ENCODE peak calls at places on chromosomes 4 and X, in seven cellular contexts. L is hepatocyte, J is left lung, I is body of pancreas, K is Panc1, M is pancreas, R is SK-N-SH. N is an unnamed sample.

GRCh38 chr4:125787707-125788106 is 473.0 kb downstream of the FAT4 start:
- DNase-seq in L (no peak), J (no peak), I (no peak), K (no peak), M (no peak), R (no peak), N (no peak)

GRCh38 chr4:140706276-140706625 is 49.9 kb downstream of the TBC1D9 start:
- DNase-seq in L (no peak), J (no peak), I (no peak), K (no peak), M (no peak), R (no peak), N (no peak)

GRCh38 chr4:70734168-70734954 is 12.6 kb downstream of the RUFY3 start:
- DNase-seq in L (no peak), J (no peak), I (peak; percentile 40), K (no peak), M (no peak), R (no peak), N (peak; percentile 77)

GRCh38 chr4:152100378-152101201 is 339.8 kb upstream of the GATB start:
- DNase-seq in L (no peak), J (no peak), I (peak; percentile 12), K (no peak), M (no peak), R (no peak), N (peak; percentile 37)

GRCh38 chrX:132463411-132463810 is 25.4 kb downstream of the MBNL3 start:
- DNase-seq in L (peak; percentile 14), J (no peak), I (peak; percentile 32), K (no peak), M (no peak), R (peak; percentile 6), N (no peak)

GRCh38 chr4:54274786-54275503 is 45.9 kb downstream of the PDGFRA start:
- DNase-seq in L (no peak), J (no peak), I (no peak), K (no peak), M (no peak), R (no peak), N (no peak)

GRCh38 chr4:45064741-45065140 is 338.4 kb upstream of the GNPDA2 start:
- DNase-seq in L (no peak), J (no peak), I (no peak), K (no peak), M (no peak), R (no peak), N (no peak)

GRCh38 chr4:122045533-122045932 is 93.7 kb upstream of the TRPC3 start:
- DNase-seq in L (peak; percentile 57), J (peak; percentile 66), I (peak; percentile 5), K (no peak), M (no peak), R (peak; percentile 3), N (no peak)

GRCh38 chrX:126799059-126799458 is 20.5 kb upstream of the PRR32 start:
- DNase-seq in L (no peak), J (no peak), I (no peak), K (no peak), M (no peak), R (no peak), N (no peak)

GRCh38 chrX:100615015-100615414 is 21.6 kb downstream of the TSPAN6 start:
- DNase-seq in L (peak; percentile 55), J (no peak), I (peak; percentile 20), K (no peak), M (no peak), R (peak; percentile 37), N (no peak)

GRCh38 chrX:138930546-138930945 is 219.0 kb upstream of the FGF13 start:
- DNase-seq in L (no peak), J (no peak), I (no peak), K (no peak), M (no peak), R (no peak), N (no peak)

GRCh38 chr4:74039065-74039763 is 725 bp upstream of the CXCL3 start:
- DNase-seq in L (no peak), J (no peak), I (no peak), K (no peak), M (no peak), R (peak; percentile 13), N (no peak)

GRCh38 chr4:78601013-78601412 is 49.4 kb downstream of the ANXA3 start:
- DNase-seq in L (no peak), J (no peak), I (no peak), K (no peak), M (no peak), R (no peak), N (no peak)

GRCh38 chr4:156948738-156949137 is 22.9 kb downstream of the PDGFC start:
- DNase-seq in L (no peak), J (no peak), I (no peak), K (no peak), M (no peak), R (no peak), N (no peak)

GRCh38 chr4:156950950-156951349 is 20.6 kb downstream of the PDGFC start:
- DNase-seq in L (no peak), J (no peak), I (no peak), K (no peak), M (no peak), R (no peak), N (no peak)

GRCh38 chr4:156949373-156949814 is 22.2 kb downstream of the PDGFC start:
- DNase-seq in L (no peak), J (no peak), I (no peak), K (no peak), M (no peak), R (no peak), N (no peak)

GRCh38 chr4:156948133-156948532 is 23.5 kb downstream of the PDGFC start:
- DNase-seq in L (no peak), J (no peak), I (no peak), K (no peak), M (no peak), R (no peak), N (no peak)

GRCh38 chr4:156950090-156950489 is 21.5 kb downstream of the PDGFC start:
- DNase-seq in L (no peak), J (no peak), I (no peak), K (no peak), M (no peak), R (no peak), N (no peak)
- H3K4me3 ChIP-seq in L (no peak overlapping the region), J (no peak overlapping the region), I (no peak overlapping the region), K (peak overlapping the region; percentile 27), M (no peak overlapping the region), R (peak overlapping the region; percentile 28), N (no peak overlapping the region)

GRCh38 chr4:41814565-41814964 is 66.0 kb upstream of the PHOX2B start:
- DNase-seq in L (peak; percentile 57), J (no peak), I (peak; percentile 19), K (no peak), M (no peak), R (no peak), N (no peak)
- TF ChIP-seq CTCF in L (peak; percentile 46), J (peak; percentile 20), I (peak; percentile 43), K (peak; percentile 41), M (no peak), R (no peak), N (no peak)

DNA sequence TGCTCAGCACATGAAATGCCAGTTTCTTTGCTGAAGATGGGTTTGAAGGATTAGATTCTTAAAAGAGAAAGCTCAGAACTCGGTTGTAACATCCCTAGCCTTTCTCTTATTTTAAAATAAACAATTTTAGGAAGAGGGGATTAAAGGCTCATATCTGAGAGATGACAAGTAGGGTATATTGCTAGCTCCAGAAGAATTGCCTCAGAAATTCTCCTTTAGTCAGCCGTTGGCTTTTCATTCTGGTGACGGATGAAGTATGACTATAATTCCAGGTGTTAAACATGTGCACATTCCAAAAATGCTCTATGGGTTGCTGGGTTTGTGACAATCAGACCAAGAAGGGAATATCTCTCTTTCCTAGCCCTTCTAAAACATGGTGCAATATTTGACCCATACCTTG is 17.8 kb downstream of the DKK2 start:
- DNase-seq in L (no peak), J (no peak), I (no peak), K (no peak), M (no peak), R (no peak), N (no peak)
- H3K4me3 ChIP-seq in L (no peak overlapping the region), J (no peak overlapping the region), I (no peak overlapping the region), K (no peak overlapping the region), M (no peak overlapping the region), R (no peak overlapping the region), N (no peak overlapping the region)

DNA sequence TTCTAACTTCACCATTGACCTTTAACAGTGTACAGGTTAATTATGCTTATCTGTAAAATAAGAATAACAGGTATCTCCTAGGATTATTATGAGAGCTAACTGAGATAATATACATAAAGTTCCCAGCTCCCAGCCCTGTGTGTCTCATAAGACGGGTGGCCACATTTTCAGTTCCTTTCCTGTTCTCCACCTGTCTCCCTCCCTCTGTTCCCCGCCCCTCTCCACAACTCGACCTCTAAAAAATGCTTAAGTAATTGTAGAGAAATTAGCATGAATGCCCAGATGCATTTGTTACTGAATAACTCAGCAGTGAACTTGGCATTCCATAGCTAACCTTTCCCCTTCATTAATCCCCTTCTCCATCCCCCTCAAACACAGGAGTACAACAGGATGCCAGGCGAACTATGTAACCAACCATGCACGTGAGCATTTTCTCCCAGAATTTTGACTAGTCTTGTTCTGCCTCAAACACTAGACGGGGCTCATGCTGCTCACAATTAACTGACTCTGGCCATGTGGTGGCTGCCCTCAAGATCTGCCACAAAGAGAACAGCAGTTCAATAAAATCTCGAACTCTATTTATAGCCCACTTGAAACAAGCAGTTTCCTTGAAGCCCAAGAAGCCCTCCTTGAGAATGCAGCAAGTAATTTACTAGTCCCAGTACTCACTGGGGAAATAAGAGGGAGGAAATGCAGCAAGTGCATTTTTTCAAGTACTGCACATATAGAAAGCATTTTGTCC is 351.2 kb downstream of the ARHGAP24 start:
- DNase-seq in L (peak; percentile 68), J (peak; percentile 53), I (peak; percentile 63), K (no peak), M (no peak), R (peak; percentile 8), N (no peak)
- TF ChIP-seq CTCF in L (peak; percentile 36), J (no peak), I (peak; percentile 69), K (peak; percentile 36), M (no peak), R (no peak), N (no peak)

DNA sequence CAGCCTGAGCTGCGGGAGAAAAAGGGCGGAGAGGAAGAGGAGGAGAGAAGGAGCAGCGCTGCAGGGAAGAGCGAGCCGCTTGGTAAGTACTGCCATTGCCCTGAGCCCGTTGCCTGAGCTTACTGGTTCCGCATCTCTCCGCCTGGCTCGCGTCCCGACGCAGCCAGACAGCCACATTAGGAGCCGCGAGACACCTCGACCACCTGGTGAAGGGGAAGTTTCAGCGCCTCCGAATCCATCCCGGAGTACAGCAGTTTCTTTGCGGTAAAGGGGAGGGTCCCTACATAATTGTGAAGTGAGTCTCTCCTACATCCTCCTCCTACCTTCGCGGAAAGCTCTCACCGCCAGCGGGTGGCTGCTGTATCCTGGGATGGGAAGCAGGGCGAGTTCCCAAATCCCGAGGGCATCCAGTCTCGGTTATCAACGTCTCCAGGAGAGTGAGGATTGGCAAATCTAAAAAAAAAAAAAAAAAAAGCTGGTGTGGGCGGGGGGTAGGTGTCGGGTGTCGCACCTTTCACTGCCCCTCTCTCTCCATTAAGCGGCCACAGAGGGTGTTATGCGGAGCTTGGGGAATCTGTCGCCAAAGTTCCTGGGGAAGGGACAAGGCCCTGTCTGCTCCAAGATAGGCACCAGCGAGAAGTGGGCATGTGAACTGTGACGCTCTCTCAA is 7.9 kb downstream of the TBX22 start:
- DNase-seq in L (peak; percentile 8), J (no peak), I (no peak), K (no peak), M (no peak), R (peak; percentile 22), N (no peak)
- H3K4me3 ChIP-seq in L (no peak overlapping the region), J (no peak overlapping the region), I (no peak overlapping the region), K (peak overlapping the region; percentile 20), M (no peak overlapping the region), R (no peak overlapping the region), N (no peak overlapping the region)